ENCODE peak calls at places on chromosomes 3 and 15, in seven cellular contexts. R, U, D, N, F, S and C are unnamed samples.

GRCh38 chr3:119588112-119588511 is 8.8 kb downstream of the ADPRH start:
- DNase-seq in R (no peak), U (no peak), D (no peak), N (no peak), F (no peak), S (no peak), C (no peak)

GRCh38 chr3:40978442-40978841 is 220.9 kb upstream of the CTNNB1 start:
- DNase-seq in R (no peak), U (no peak), D (no peak), N (no peak), F (no peak), S (no peak), C (no peak)

GRCh38 chr3:142509079-142509478 is 61.2 kb upstream of the XRN1 start:
- DNase-seq in R (no peak), U (no peak), D (no peak), N (no peak), F (no peak), S (no peak), C (no peak)

GRCh38 chr3:196093271-196094111 is 11.6 kb upstream of the TFRC start:
- DNase-seq in R (no peak), U (no peak), D (no peak), N (no peak), F (no peak), S (no peak), C (no peak)

GRCh38 chr3:139794469-139795265 is 116.9 kb upstream of the NMNAT3 start:
- DNase-seq in R (no peak), U (no peak), D (no peak), N (no peak), F (no peak), S (no peak), C (no peak)

GRCh38 chr15:93452537-93453211 is 363.7 kb upstream of the RGMA start:
- DNase-seq in R (no peak), U (no peak), D (no peak), N (no peak), F (no peak), S (no peak), C (no peak)

GRCh38 chr3:69784854-69785523 is 45.7 kb downstream of the MITF start:
- DNase-seq in R (no peak), U (peak), D (no peak), N (no peak), F (no peak), S (peak), C (peak)

GRCh38 chr3:45397754-45398153 is 9.4 kb downstream of the LARS2 start:
- DNase-seq in R (no peak), U (no peak), D (no peak), N (no peak), F (no peak), S (no peak), C (no peak)

GRCh38 chr3:111758642-111759041 is 100.4 kb upstream of the PHLDB2 start:
- DNase-seq in R (no peak), U (peak), D (no peak), N (no peak), F (no peak), S (no peak), C (no peak)

GRCh38 chr3:194800014-194800413 is 114.3 kb downstream of the FAM43A start:
- DNase-seq in R (no peak), U (no peak), D (no peak), N (no peak), F (no peak), S (no peak), C (no peak)

GRCh38 chr15:75042730-75043508 is 19.5 kb downstream of the PPCDC start:
- DNase-seq in R (peak), U (peak), D (peak), N (peak), F (peak), S (peak), C (peak)

GRCh38 chr15:48778338-48778730 is 32.5 kb downstream of the CEP152 start:
- DNase-seq in R (no peak), U (peak), D (no peak), N (no peak), F (no peak), S (no peak), C (no peak)

GRCh38 chr3:113953677-113954076 is 5.9 kb downstream of the ZDHHC23 start:
- DNase-seq in R (no peak), U (peak), D (no peak), N (no peak), F (no peak), S (no peak), C (no peak)

GRCh38 chr15:45499426-45499825 is 23.1 kb downstream of the SLC30A4 start:
- DNase-seq in R (no peak), U (peak), D (no peak), N (peak), F (no peak), S (no peak), C (no peak)

GRCh38 chr3:185558395-185558794 is 6.0 kb upstream of the LIPH start:
- DNase-seq in R (no peak), U (no peak), D (no peak), N (no peak), F (peak), S (peak), C (no peak)

GRCh38 chr3:108181172-108181571 is 41.1 kb downstream of the IFT57 start:
- DNase-seq in R (no peak), U (no peak), D (no peak), N (no peak), F (no peak), S (no peak), C (no peak)

GRCh38 chr3:41002104-41002503 is 197.2 kb upstream of the CTNNB1 start:
- DNase-seq in R (no peak), U (no peak), D (no peak), N (no peak), F (no peak), S (no peak), C (no peak)

GRCh38 chr3:129559565-129560079 is 16.6 kb downstream of the H1-8 start:
- DNase-seq in R (no peak), U (no peak), D (no peak), N (no peak), F (no peak), S (no peak), C (no peak)
- H3K4me2 ChIP-seq in R (no peak), U (no peak), D (no peak), N (no peak), F (no peak), S (peak), C (peak)

DNA sequence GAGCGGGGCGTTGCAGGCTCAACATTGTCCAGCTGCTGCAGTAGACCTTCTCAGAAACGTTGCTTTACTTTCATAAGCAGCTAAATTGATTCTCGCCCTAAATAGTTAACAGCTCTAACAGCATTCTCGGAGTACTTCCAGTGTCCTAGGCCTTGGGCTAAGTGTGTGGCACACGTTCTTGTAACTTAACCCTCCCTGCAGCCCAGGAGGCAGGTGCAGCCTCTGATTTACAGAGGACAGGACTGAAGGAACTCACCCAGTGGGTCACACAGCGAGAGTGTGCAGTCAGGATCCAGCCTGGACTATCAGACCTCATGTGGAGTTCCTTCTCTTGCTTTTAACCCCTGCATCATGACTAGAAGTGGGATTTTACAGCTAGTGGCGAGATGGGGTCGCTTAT is 312.8 kb upstream of the C2CD4B start:
- DNase-seq in R (no peak), U (no peak), D (no peak), N (no peak), F (no peak), S (no peak), C (no peak)
- H3K4me2 ChIP-seq in R (no peak), U (no peak), D (no peak), N (no peak), F (no peak), S (no peak), C (no peak)

GRCh38 chr3:37967252-37967881 is 23.2 kb upstream of the VILL start:
- DNase-seq in R (peak), U (peak), D (no peak), N (peak), F (peak), S (peak), C (peak)

GRCh38 chr3:37961622-37962455 is 28.7 kb upstream of the VILL start:
- DNase-seq in R (no peak), U (no peak), D (no peak), N (no peak), F (no peak), S (no peak), C (no peak)

GRCh38 chr3:37963635-37964034 is 27.0 kb upstream of the VILL start:
- DNase-seq in R (no peak), U (no peak), D (no peak), N (no peak), F (no peak), S (no peak), C (no peak)

GRCh38 chr3:37964716-37965115 is 25.9 kb upstream of the VILL start:
- DNase-seq in R (no peak), U (no peak), D (no peak), N (no peak), F (no peak), S (no peak), C (no peak)

DNA sequence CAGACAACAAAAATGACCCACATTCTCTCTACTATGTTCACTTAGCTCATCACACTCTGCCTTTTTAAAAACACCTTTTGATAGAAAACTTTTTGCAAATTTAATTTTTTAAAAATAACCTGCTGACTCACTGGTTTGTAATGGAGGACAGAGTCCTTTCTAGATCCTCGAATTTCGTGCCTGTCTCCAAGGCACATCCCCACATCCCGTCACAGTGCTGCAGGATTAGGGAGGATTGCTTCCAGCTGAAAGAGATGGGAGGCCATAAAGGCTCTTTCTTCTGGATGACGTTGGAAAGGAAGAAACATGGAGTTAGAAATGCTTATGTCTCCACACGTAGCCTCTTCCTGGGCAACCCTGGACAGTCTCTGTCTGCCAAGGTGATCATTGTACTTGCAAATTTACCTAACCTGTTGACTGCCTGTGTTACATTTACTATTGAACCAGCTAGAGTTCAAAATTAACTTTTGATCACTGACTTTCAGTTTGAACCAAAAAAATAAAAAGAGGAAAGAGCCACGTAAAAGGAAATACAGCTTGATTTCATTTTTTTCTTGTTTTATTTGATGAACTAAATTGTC is 27.6 kb upstream of the VILL start:
- DNase-seq in R (no peak), U (no peak), D (no peak), N (no peak), F (no peak), S (no peak), C (no peak)
- H3K4me2 ChIP-seq in R (no peak), U (no peak), D (no peak), N (no peak), F (no peak), S (no peak), C (no peak)

GRCh38 chr3:128316456-128316855 is 150.2 kb downstream of the DNAJB8 start:
- DNase-seq in R (peak), U (no peak), D (no peak), N (no peak), F (no peak), S (no peak), C (no peak)

GRCh38 chr3:128317101-128317697 is 149.5 kb downstream of the DNAJB8 start:
- DNase-seq in R (peak), U (no peak), D (no peak), N (no peak), F (no peak), S (no peak), C (no peak)

GRCh38 chr3:128319107-128319506 is 147.6 kb downstream of the DNAJB8 start:
- DNase-seq in R (no peak), U (no peak), D (no peak), N (no peak), F (no peak), S (no peak), C (no peak)

GRCh38 chr3:128318275-128318920 is 148.3 kb downstream of the DNAJB8 start:
- DNase-seq in R (peak), U (no peak), D (no peak), N (no peak), F (no peak), S (no peak), C (no peak)

GRCh38 chr3:128317698-128318231 is 148.9 kb downstream of the DNAJB8 start:
- DNase-seq in R (peak), U (no peak), D (no peak), N (peak), F (no peak), S (no peak), C (no peak)
- H3K4me2 ChIP-seq in R (no peak), U (no peak), D (no peak), N (no peak), F (no peak), S (no peak), C (no peak)

DNA sequence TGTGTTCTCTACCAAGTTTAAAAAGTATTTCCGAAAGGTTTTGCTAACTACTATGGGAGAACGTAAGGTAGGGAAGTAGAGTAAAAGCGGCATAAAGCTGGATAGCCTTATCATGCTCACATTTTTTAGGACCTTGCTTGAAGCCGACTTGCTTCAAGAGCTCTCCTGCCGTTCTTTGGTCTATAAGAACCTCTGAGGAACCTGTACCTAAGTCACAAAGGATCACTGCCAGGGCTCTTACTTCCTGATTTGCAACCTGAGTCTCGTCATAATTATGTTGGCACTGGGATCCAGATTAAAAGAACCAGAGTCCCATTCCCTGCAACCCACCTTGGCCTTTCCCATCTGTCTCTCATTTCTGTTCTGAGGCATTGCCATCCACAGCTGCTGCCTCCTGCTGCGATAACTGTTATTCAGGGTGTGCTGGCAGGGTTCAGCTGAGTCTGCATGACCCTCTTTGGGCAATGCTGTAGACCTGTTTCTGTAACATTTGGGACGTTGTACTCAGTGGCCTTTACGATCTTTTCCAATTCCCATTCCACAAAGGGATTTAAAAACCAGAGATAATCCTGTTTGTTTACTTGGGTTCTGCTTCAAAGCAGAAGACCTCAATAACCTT is 131.0 kb upstream of the UMPS start:
- DNase-seq in R (no peak), U (no peak), D (no peak), N (no peak), F (no peak), S (no peak), C (no peak)
- H3K4me2 ChIP-seq in R (no peak), U (peak), D (no peak), N (no peak), F (peak), S (peak), C (no peak)

GRCh38 chr15:76566276-76566675 is 229.7 kb downstream of the ISL2 start:
- DNase-seq in R (no peak), U (peak), D (no peak), N (no peak), F (no peak), S (no peak), C (no peak)
- H3K4me2 ChIP-seq in R (no peak), U (no peak), D (no peak), N (no peak), F (no peak), S (no peak), C (no peak)

GRCh38 chr3:51796859-51797258 is 17.8 kb upstream of the IQCF6 start:
- DNase-seq in R (no peak), U (no peak), D (peak), N (no peak), F (no peak), S (no peak), C (no peak)
- H3K4me2 ChIP-seq in R (no peak), U (no peak), D (no peak), N (no peak), F (no peak), S (no peak), C (no peak)

GRCh38 chr15:88769161-88769971 is 33.9 kb upstream of the ACAN start:
- DNase-seq in R (peak), U (peak), D (no peak), N (peak), F (no peak), S (no peak), C (no peak)
- H3K4me2 ChIP-seq in R (peak), U (peak), D (no peak), N (peak), F (no peak), S (peak), C (peak)

DNA sequence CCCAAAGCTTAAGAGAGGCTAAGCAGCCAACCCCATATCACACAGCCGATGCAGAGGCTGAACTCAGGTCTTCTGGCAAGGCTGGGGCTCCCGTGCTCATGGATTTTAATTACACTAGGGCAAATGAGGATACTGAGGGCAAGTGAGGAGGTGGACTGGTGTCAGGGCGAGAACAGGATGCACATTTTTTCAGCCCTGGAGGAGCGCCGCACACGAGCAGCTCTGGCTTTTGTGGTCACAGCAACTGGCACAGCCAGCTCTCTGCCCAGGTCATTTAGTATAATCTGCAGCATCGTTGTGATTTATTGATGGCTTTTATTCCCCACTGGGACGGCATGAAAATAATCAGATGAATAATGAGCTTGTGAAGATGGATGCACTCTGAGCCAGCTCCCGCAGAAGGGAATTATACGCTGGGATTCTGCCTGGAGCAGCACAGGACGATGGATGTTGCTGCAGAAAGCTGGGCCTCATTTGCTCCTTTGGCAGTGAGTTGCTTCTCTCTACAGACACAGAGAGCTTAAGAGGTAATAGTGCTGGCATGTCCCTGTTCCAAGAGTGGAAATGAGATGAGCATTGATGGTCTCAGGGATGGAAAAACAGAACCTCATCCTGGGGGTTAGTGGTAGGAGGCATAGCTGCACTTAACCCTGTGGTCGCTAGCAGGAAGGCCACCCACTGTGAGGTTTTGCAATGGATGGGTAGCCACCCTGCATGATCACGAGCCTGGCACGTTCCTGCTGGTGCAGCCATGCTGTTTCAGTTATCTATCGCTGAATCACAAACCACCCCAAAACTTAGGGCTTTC is 135.4 kb downstream of the UACA start:
- DNase-seq in R (no peak), U (peak), D (no peak), N (no peak), F (no peak), S (no peak), C (no peak)
- H3K4me2 ChIP-seq in R (no peak), U (no peak), D (no peak), N (no peak), F (no peak), S (no peak), C (no peak)

GRCh38 chr3:35709691-35710090 is 70.4 kb downstream of the ARPP21 start:
- DNase-seq in R (no peak), U (no peak), D (no peak), N (peak), F (no peak), S (no peak), C (no peak)
- H3K4me2 ChIP-seq in R (no peak), U (no peak), D (no peak), N (no peak), F (no peak), S (no peak), C (no peak)